ENCODE peak calls at places on chromosomes 13 and 19, in nine cellular contexts. One of them, this sample, is unnamed.

GRCh38 chr13:90395348-90395747 is 952.1 kb upstream of the MIR17HG start:
- DNase-seq in ovary: no peak
- DNase-seq in AG09309: no peak
- DNase-seq in mammary epithelial cell: no peak
- DNase-seq in LNCaP clone FGC: no peak
- DNase-seq in transverse colon: no peak
- DNase-seq in stomach: no peak
- DNase-seq in astrocyte of the spinal cord: no peak
- DNase-seq in neural progenitor cell: no peak
- DNase-seq in this sample: no peak

GRCh38 chr13:51040431-51040830 is 70.6 kb downstream of the C13orf42 start:
- DNase-seq in mammary epithelial cell: no peak
- DNase-seq in astrocyte of the spinal cord: no peak
- DNase-seq in AG09309: no peak
- DNase-seq in neural progenitor cell: no peak
- DNase-seq in transverse colon: no peak
- DNase-seq in ovary: no peak
- DNase-seq in stomach: no peak
- DNase-seq in LNCaP clone FGC: no peak
- DNase-seq in this sample: no peak

GRCh38 chr19:53903055-53903680 is 5.9 kb upstream of the CACNG7 start:
- DNase-seq in astrocyte of the spinal cord: peak
- DNase-seq in mammary epithelial cell: peak
- DNase-seq in stomach: no peak
- DNase-seq in LNCaP clone FGC: peak
- DNase-seq in ovary: no peak
- DNase-seq in transverse colon: no peak
- DNase-seq in neural progenitor cell: peak
- DNase-seq in AG09309: no peak
- DNase-seq in this sample: peak

GRCh38 chr19:17536957-17537356 is 18.5 kb upstream of the COLGALT1 start:
- DNase-seq in astrocyte of the spinal cord: no peak
- DNase-seq in stomach: no peak
- DNase-seq in AG09309: no peak
- DNase-seq in mammary epithelial cell: no peak
- DNase-seq in transverse colon: no peak
- DNase-seq in ovary: no peak
- DNase-seq in LNCaP clone FGC: no peak
- DNase-seq in neural progenitor cell: no peak
- DNase-seq in this sample: no peak

GRCh38 chr19:35708391-35708790 is 4.0 kb downstream of the ZBTB32 start:
- DNase-seq in AG09309: no peak
- DNase-seq in LNCaP clone FGC: no peak
- DNase-seq in neural progenitor cell: no peak
- DNase-seq in astrocyte of the spinal cord: no peak
- DNase-seq in transverse colon: no peak
- DNase-seq in ovary: no peak
- DNase-seq in mammary epithelial cell: no peak
- DNase-seq in stomach: no peak
- DNase-seq in this sample: no peak

GRCh38 chr13:92500192-92500591 is 726.4 kb upstream of the GPC6 start:
- DNase-seq in LNCaP clone FGC: no peak
- DNase-seq in astrocyte of the spinal cord: no peak
- DNase-seq in stomach: no peak
- DNase-seq in transverse colon: no peak
- DNase-seq in AG09309: no peak
- DNase-seq in mammary epithelial cell: no peak
- DNase-seq in ovary: no peak
- DNase-seq in neural progenitor cell: peak
- DNase-seq in this sample: no peak

GRCh38 chr19:32265991-32266390 is 79.4 kb upstream of the ZNF507 start:
- DNase-seq in LNCaP clone FGC: no peak
- DNase-seq in neural progenitor cell: peak
- DNase-seq in AG09309: no peak
- DNase-seq in transverse colon: no peak
- DNase-seq in stomach: no peak
- DNase-seq in astrocyte of the spinal cord: no peak
- DNase-seq in mammary epithelial cell: no peak
- DNase-seq in ovary: no peak
- DNase-seq in this sample: no peak

GRCh38 chr13:84360843-84361242 is 478.6 kb upstream of the SLITRK1 start:
- DNase-seq in AG09309: no peak
- DNase-seq in LNCaP clone FGC: no peak
- DNase-seq in transverse colon: no peak
- DNase-seq in neural progenitor cell: no peak
- DNase-seq in stomach: no peak
- DNase-seq in astrocyte of the spinal cord: no peak
- DNase-seq in mammary epithelial cell: no peak
- DNase-seq in ovary: no peak
- DNase-seq in this sample: no peak

GRCh38 chr13:43804461-43805070 is 17.8 kb upstream of the ENOX1 start:
- DNase-seq in LNCaP clone FGC: peak
- DNase-seq in ovary: no peak
- DNase-seq in neural progenitor cell: peak
- DNase-seq in transverse colon: no peak
- DNase-seq in stomach: no peak
- DNase-seq in AG09309: no peak
- DNase-seq in mammary epithelial cell: peak
- DNase-seq in astrocyte of the spinal cord: peak
- DNase-seq in this sample: peak

GRCh38 chr19:51531349-51532315 is at the start of gene SIGLEC6:
- DNase-seq in ovary: no peak
- DNase-seq in AG09309: no peak
- DNase-seq in LNCaP clone FGC: no peak
- DNase-seq in mammary epithelial cell: no peak
- DNase-seq in neural progenitor cell: no peak
- DNase-seq in stomach: peak
- DNase-seq in transverse colon: peak
- DNase-seq in astrocyte of the spinal cord: no peak
- DNase-seq in this sample: peak

GRCh38 chr13:106105153-106105552 is 430.3 kb downstream of the EFNB2 start:
- DNase-seq in astrocyte of the spinal cord: no peak
- DNase-seq in ovary: no peak
- DNase-seq in neural progenitor cell: no peak
- DNase-seq in stomach: no peak
- DNase-seq in mammary epithelial cell: peak
- DNase-seq in transverse colon: no peak
- DNase-seq in AG09309: no peak
- DNase-seq in LNCaP clone FGC: no peak
- DNase-seq in this sample: no peak

GRCh38 chr19:32859591-32859990 is 10.0 kb downstream of the SLC7A9 start:
- DNase-seq in astrocyte of the spinal cord: no peak
- DNase-seq in neural progenitor cell: no peak
- DNase-seq in transverse colon: no peak
- DNase-seq in LNCaP clone FGC: no peak
- DNase-seq in AG09309: no peak
- DNase-seq in mammary epithelial cell: no peak
- DNase-seq in stomach: peak
- DNase-seq in ovary: no peak
- DNase-seq in this sample: no peak

GRCh38 chr19:49635530-49636229 is 4.3 kb downstream of the RRAS start:
- DNase-seq in ovary: no peak
- DNase-seq in neural progenitor cell: no peak
- DNase-seq in transverse colon: no peak
- DNase-seq in AG09309: no peak
- DNase-seq in LNCaP clone FGC: no peak
- DNase-seq in astrocyte of the spinal cord: no peak
- DNase-seq in mammary epithelial cell: no peak
- DNase-seq in stomach: no peak
- DNase-seq in this sample: peak

GRCh38 chr13:113881614-113882265 is 17.9 kb upstream of the GAS6 start:
- DNase-seq in LNCaP clone FGC: no peak
- DNase-seq in transverse colon: no peak
- DNase-seq in stomach: peak
- DNase-seq in neural progenitor cell: no peak
- DNase-seq in mammary epithelial cell: peak
- DNase-seq in ovary: no peak
- DNase-seq in AG09309: no peak
- DNase-seq in astrocyte of the spinal cord: no peak
- DNase-seq in this sample: no peak

GRCh38 chr19:54532528-54532927 is 29.9 kb downstream of the LAIR2 start:
- DNase-seq in stomach: no peak
- DNase-seq in ovary: no peak
- DNase-seq in mammary epithelial cell: no peak
- DNase-seq in astrocyte of the spinal cord: no peak
- DNase-seq in neural progenitor cell: no peak
- DNase-seq in LNCaP clone FGC: no peak
- DNase-seq in transverse colon: no peak
- DNase-seq in AG09309: no peak
- DNase-seq in this sample: peak

DNA sequence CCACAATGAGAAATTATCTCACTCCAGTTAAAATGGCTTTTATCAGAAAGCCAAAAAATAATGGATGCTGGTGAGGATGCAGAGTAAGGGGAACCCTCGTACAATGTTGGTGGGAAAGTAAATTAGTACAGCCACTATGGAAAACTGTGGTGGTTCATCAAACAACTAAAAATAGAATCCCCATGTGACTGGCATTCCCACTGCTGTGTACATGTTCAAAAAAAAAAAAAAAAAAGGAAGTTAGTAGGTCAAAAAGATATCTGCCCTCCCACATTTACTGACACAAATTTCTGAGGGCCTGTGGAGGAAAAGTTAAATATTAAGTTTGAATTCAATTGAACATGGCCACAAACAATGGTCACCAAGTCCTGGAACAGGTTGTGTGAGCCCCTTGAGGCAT is 9.8 kb upstream of the ZSCAN5A start:
- DNase-seq in mammary epithelial cell: no peak
- DNase-seq in ovary: no peak
- DNase-seq in stomach: no peak
- DNase-seq in LNCaP clone FGC: no peak
- DNase-seq in astrocyte of the spinal cord: no peak
- DNase-seq in AG09309: no peak
- DNase-seq in neural progenitor cell: no peak
- DNase-seq in transverse colon: no peak
- DNase-seq in this sample: no peak
- TF ChIP-seq CTCF in mammary epithelial cell: no peak
- TF ChIP-seq CTCF in ovary: no peak
- TF ChIP-seq CTCF in stomach: no peak
- TF ChIP-seq CTCF in LNCaP clone FGC: no peak
- TF ChIP-seq CTCF in astrocyte of the spinal cord: no peak
- TF ChIP-seq CTCF in AG09309: no peak
- TF ChIP-seq CTCF in neural progenitor cell: no peak
- TF ChIP-seq CTCF in transverse colon: no peak
- TF ChIP-seq CTCF in this sample: no peak

GRCh38 chr13:80132741-80133601 is 208.0 kb downstream of the SPRY2 start:
- DNase-seq in AG09309: no peak
- DNase-seq in LNCaP clone FGC: peak
- DNase-seq in neural progenitor cell: peak
- DNase-seq in stomach: peak
- DNase-seq in mammary epithelial cell: peak
- DNase-seq in transverse colon: peak
- DNase-seq in astrocyte of the spinal cord: peak
- DNase-seq in ovary: peak
- DNase-seq in this sample: peak
- H3K4me3 ChIP-seq in AG09309: peak
- H3K4me3 ChIP-seq in LNCaP clone FGC: no peak
- H3K4me3 ChIP-seq in neural progenitor cell: peak
- H3K4me3 ChIP-seq in stomach: peak
- H3K4me3 ChIP-seq in mammary epithelial cell: no peak
- H3K4me3 ChIP-seq in transverse colon: no peak
- H3K4me3 ChIP-seq in astrocyte of the spinal cord: peak
- H3K4me3 ChIP-seq in ovary: no peak
- H3K4me3 ChIP-seq in this sample: no peak

GRCh38 chr13:98108330-98108729 is 34.6 kb upstream of the FARP1 start:
- DNase-seq in mammary epithelial cell: no peak
- DNase-seq in AG09309: no peak
- DNase-seq in transverse colon: no peak
- DNase-seq in astrocyte of the spinal cord: no peak
- DNase-seq in stomach: no peak
- DNase-seq in neural progenitor cell: no peak
- DNase-seq in ovary: no peak
- DNase-seq in LNCaP clone FGC: no peak
- DNase-seq in this sample: no peak

GRCh38 chr13:98111168-98112098 is 31.5 kb upstream of the FARP1 start:
- DNase-seq in stomach: no peak
- DNase-seq in ovary: no peak
- DNase-seq in astrocyte of the spinal cord: no peak
- DNase-seq in neural progenitor cell: no peak
- DNase-seq in AG09309: no peak
- DNase-seq in LNCaP clone FGC: no peak
- DNase-seq in mammary epithelial cell: no peak
- DNase-seq in transverse colon: no peak
- DNase-seq in this sample: no peak

GRCh38 chr13:98112456-98112855 is 30.4 kb upstream of the FARP1 start:
- DNase-seq in AG09309: no peak
- DNase-seq in astrocyte of the spinal cord: no peak
- DNase-seq in ovary: no peak
- DNase-seq in transverse colon: no peak
- DNase-seq in LNCaP clone FGC: no peak
- DNase-seq in neural progenitor cell: no peak
- DNase-seq in mammary epithelial cell: no peak
- DNase-seq in stomach: no peak
- DNase-seq in this sample: no peak

GRCh38 chr13:98109226-98109625 is 33.7 kb upstream of the FARP1 start:
- DNase-seq in AG09309: no peak
- DNase-seq in transverse colon: no peak
- DNase-seq in LNCaP clone FGC: no peak
- DNase-seq in astrocyte of the spinal cord: no peak
- DNase-seq in stomach: no peak
- DNase-seq in ovary: no peak
- DNase-seq in neural progenitor cell: no peak
- DNase-seq in mammary epithelial cell: no peak
- DNase-seq in this sample: no peak

GRCh38 chr13:98110749-98111148 is 32.1 kb upstream of the FARP1 start:
- DNase-seq in transverse colon: no peak
- DNase-seq in LNCaP clone FGC: no peak
- DNase-seq in astrocyte of the spinal cord: no peak
- DNase-seq in neural progenitor cell: no peak
- DNase-seq in mammary epithelial cell: no peak
- DNase-seq in AG09309: no peak
- DNase-seq in ovary: no peak
- DNase-seq in stomach: no peak
- DNase-seq in this sample: no peak
- TF ChIP-seq CTCF in transverse colon: no peak
- TF ChIP-seq CTCF in LNCaP clone FGC: no peak
- TF ChIP-seq CTCF in astrocyte of the spinal cord: no peak
- TF ChIP-seq CTCF in neural progenitor cell: no peak
- TF ChIP-seq CTCF in mammary epithelial cell: no peak
- TF ChIP-seq CTCF in AG09309: no peak
- TF ChIP-seq CTCF in ovary: no peak
- TF ChIP-seq CTCF in stomach: no peak
- TF ChIP-seq CTCF in this sample: no peak

DNA sequence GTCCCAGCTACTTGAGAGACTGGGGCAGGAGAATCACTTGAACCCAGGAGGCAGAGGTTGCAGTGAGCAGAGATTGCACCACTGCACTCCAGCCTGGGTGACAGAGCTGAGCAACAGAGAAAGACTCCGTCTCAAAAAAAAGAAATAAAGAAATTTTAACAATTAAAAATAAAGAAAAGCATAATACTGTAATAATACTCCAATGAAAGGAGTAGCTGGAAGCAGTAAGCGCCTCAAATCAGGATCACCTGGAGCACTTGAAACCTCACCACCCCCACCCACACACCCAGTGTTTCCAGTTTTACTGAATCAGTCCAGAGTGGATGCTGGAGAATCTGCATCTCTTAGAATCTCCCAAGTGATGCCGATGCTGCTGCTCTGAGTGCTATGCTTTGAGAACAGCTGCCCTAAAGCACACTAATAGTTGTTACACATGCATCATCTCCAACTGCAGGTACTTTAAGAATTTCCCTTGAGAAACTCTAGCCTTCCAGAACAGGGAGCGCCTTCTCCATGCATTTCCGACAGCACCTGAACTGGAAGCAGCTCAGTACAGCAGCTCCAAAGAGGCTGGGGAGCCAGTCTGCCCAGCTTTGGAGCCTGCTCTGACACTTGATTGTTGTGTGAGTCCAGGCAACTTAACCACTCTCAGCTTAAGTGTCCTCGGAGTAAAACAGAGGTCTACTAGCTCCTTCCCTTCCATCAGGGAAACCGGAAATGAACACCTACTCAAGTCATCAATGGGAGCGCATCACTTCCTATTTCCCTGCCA is 2.9 kb downstream of the ABCC4 start:
- DNase-seq in neural progenitor cell: no peak
- DNase-seq in mammary epithelial cell: no peak
- DNase-seq in transverse colon: no peak
- DNase-seq in AG09309: no peak
- DNase-seq in astrocyte of the spinal cord: no peak
- DNase-seq in LNCaP clone FGC: no peak
- DNase-seq in stomach: no peak
- DNase-seq in ovary: no peak
- DNase-seq in this sample: no peak
- H3K4me3 ChIP-seq in neural progenitor cell: no peak
- H3K4me3 ChIP-seq in mammary epithelial cell: no peak
- H3K4me3 ChIP-seq in transverse colon: no peak
- H3K4me3 ChIP-seq in AG09309: no peak
- H3K4me3 ChIP-seq in astrocyte of the spinal cord: no peak
- H3K4me3 ChIP-seq in LNCaP clone FGC: peak
- H3K4me3 ChIP-seq in stomach: no peak
- H3K4me3 ChIP-seq in ovary: no peak
- H3K4me3 ChIP-seq in this sample: no peak

This sample was measured in NB4.